ENCODE peak calls at places on chromosomes 16 and 17, in eight cellular contexts. A is cardiac muscle cell; S is MG63; T is HEK293T; I is naive B cell; Y is GDM1; M is stimulated activated CD8-positive, alpha-beta memory T cell treated with anti-CD3 and anti-CD28 coated beads, Interleukin-4, amount 100 ng/mL, for 48 hours; W is NCI-H1105. F is an unnamed sample.

GRCh38 chr16:50469121-50469743 is 79.0 kb upstream of the NKD1 start:
- DNase-seq in I (no peak), T (no peak), M (no peak), Y (no peak), W (no peak), A (no peak), S (no peak), F (no peak)

GRCh38 chr16:86631441-86631840 is 53.1 kb downstream of the FOXL1 start:
- DNase-seq in W (no peak), I (no peak), T (no peak), M (no peak), S (no peak), Y (no peak), A (no peak), F (no peak)

GRCh38 chr17:41490620-41491019 is 910 bp upstream of the KRT36 start:
- DNase-seq in M (no peak), A (no peak), W (no peak), S (no peak), Y (no peak), T (no peak), I (no peak), F (no peak)

GRCh38 chr17:53749178-53749577 is 73.5 kb upstream of the KIF2B start:
- DNase-seq in T (no peak), A (peak), Y (no peak), W (no peak), S (peak), M (no peak), I (no peak), F (no peak)

GRCh38 chr17:42548070-42548837 is 4.5 kb upstream of the HSD17B1 start:
- DNase-seq in T (no peak), A (peak), S (no peak), I (peak), Y (no peak), W (peak), M (peak), F (no peak)

GRCh38 chr17:1709971-1710806 is at the start of gene TLCD2:
- DNase-seq in M (peak), W (no peak), S (peak), A (peak), I (no peak), Y (no peak), T (peak), F (peak)

GRCh38 chr16:19809121-19809635 is 75.5 kb downstream of the GPRC5B start:
- DNase-seq in W (no peak), M (no peak), T (no peak), A (no peak), I (no peak), S (peak), Y (no peak), F (no peak)

GRCh38 chr16:64238576-64238975 is 883.3 kb downstream of the CDH11 start:
- DNase-seq in T (no peak), A (no peak), W (no peak), M (no peak), Y (no peak), I (no peak), S (no peak), F (peak)

GRCh38 chr17:1997587-1998425 is 27.3 kb downstream of the RTN4RL1 start:
- DNase-seq in I (no peak), M (no peak), W (no peak), S (no peak), A (peak), Y (no peak), T (peak), F (no peak)

GRCh38 chr17:45867702-45868101 is 23.0 kb downstream of the SPPL2C start:
- DNase-seq in S (no peak), I (no peak), M (no peak), A (no peak), T (peak), W (no peak), Y (no peak), F (no peak)

GRCh38 chr17:48814504-48814903 is 2.5 kb downstream of the TTLL6 start:
- DNase-seq in S (peak), W (peak), T (peak), I (peak), M (peak), A (peak), Y (no peak), F (no peak)

GRCh38 chr17:66793810-66794209 is 41.1 kb upstream of the CACNG5 start:
- DNase-seq in S (no peak), M (no peak), A (no peak), Y (no peak), W (no peak), T (no peak), I (no peak), F (no peak)

GRCh38 chr17:39123627-39124026 is 27.8 kb downstream of the PLXDC1 start:
- DNase-seq in I (no peak), W (no peak), A (no peak), T (no peak), Y (no peak), M (no peak), S (peak), F (no peak)

GRCh38 chr16:50215680-50216079 is 50.7 kb upstream of the ADCY7 start:
- DNase-seq in A (no peak), W (no peak), I (no peak), M (no peak), S (no peak), T (no peak), Y (no peak), F (no peak)

GRCh38 chr17:79461041-79461440 is 149.8 kb downstream of the RBFOX3 start:
- DNase-seq in A (no peak), M (no peak), Y (no peak), I (no peak), T (no peak), S (no peak), W (no peak), F (no peak)

GRCh38 chr17:1374426-1375177 is 25.4 kb downstream of the YWHAE start:
- DNase-seq in Y (no peak), T (no peak), I (no peak), M (no peak), S (no peak), W (no peak), A (no peak), F (no peak)

GRCh38 chr17:73969956-73970355 is 233.5 kb upstream of the RPL38 start:
- DNase-seq in I (no peak), Y (no peak), T (no peak), S (no peak), W (no peak), M (no peak), A (no peak), F (no peak)

GRCh38 chr17:9169116-9169515 is 147.8 kb downstream of the NTN1 start:
- DNase-seq in T (no peak), M (no peak), S (no peak), A (no peak), I (no peak), Y (no peak), W (no peak), F (no peak)

F was measured in AG09309.